ENCODE peak calls at places on chromosomes 13 and 19, in four cellular contexts. One of them, this sample, is unnamed.

GRCh38 chr19:2207991-2208860 is 27.9 kb downstream of the PLEKHJ1 start:
- DNase-seq in HAP-1: peak
- DNase-seq in sigmoid colon: peak
- DNase-seq in fibroblast of pulmonary artery: peak
- DNase-seq in this sample: no peak

GRCh38 chr13:97211986-97212385 is 10.1 kb upstream of the MBNL2 start:
- DNase-seq in HAP-1: no peak
- DNase-seq in sigmoid colon: no peak
- DNase-seq in fibroblast of pulmonary artery: no peak
- DNase-seq in this sample: no peak

GRCh38 chr13:46373623-46374022 is 13.4 kb downstream of the RUBCNL start:
- DNase-seq in HAP-1: no peak
- DNase-seq in sigmoid colon: no peak
- DNase-seq in fibroblast of pulmonary artery: no peak
- DNase-seq in this sample: no peak

GRCh38 chr19:43610493-43610892 is 1.4 kb upstream of the SRRM5 start:
- DNase-seq in HAP-1: no peak
- DNase-seq in sigmoid colon: no peak
- DNase-seq in fibroblast of pulmonary artery: no peak
- DNase-seq in this sample: no peak

GRCh38 chr13:94342436-94343242 is 136.8 kb downstream of the DCT start:
- DNase-seq in HAP-1: no peak
- DNase-seq in sigmoid colon: no peak
- DNase-seq in fibroblast of pulmonary artery: no peak
- DNase-seq in this sample: no peak

GRCh38 chr13:74114641-74115040 is 19.6 kb downstream of the KLF12 start:
- DNase-seq in HAP-1: no peak
- DNase-seq in sigmoid colon: no peak
- DNase-seq in fibroblast of pulmonary artery: no peak
- DNase-seq in this sample: no peak

GRCh38 chr19:2661615-2662014 is 40.9 kb downstream of the GNG7 start:
- DNase-seq in HAP-1: peak
- DNase-seq in sigmoid colon: no peak
- DNase-seq in fibroblast of pulmonary artery: no peak
- DNase-seq in this sample: no peak

GRCh38 chr13:25232937-25233515 is 54.3 kb downstream of the MTMR6 start:
- DNase-seq in HAP-1: no peak
- DNase-seq in sigmoid colon: no peak
- DNase-seq in fibroblast of pulmonary artery: peak
- DNase-seq in this sample: peak

GRCh38 chr13:99589575-99589974 is 88.3 kb downstream of the TM9SF2 start:
- DNase-seq in HAP-1: no peak
- DNase-seq in sigmoid colon: no peak
- DNase-seq in fibroblast of pulmonary artery: no peak
- DNase-seq in this sample: no peak

GRCh38 chr13:114101831-114102520 is 30.4 kb downstream of the RASA3 start:
- DNase-seq in HAP-1: no peak
- DNase-seq in sigmoid colon: peak
- DNase-seq in fibroblast of pulmonary artery: no peak
- DNase-seq in this sample: no peak

GRCh38 chr19:17424743-17425365 is 5.0 kb downstream of the MVB12A start:
- DNase-seq in HAP-1: peak
- DNase-seq in sigmoid colon: no peak
- DNase-seq in fibroblast of pulmonary artery: peak
- DNase-seq in this sample: peak

GRCh38 chr13:71368301-71368700 is 498.7 kb downstream of the DACH1 start:
- DNase-seq in HAP-1: no peak
- DNase-seq in sigmoid colon: no peak
- DNase-seq in fibroblast of pulmonary artery: no peak
- DNase-seq in this sample: no peak

GRCh38 chr13:93775507-93776108 is 549.0 kb downstream of the GPC6 start:
- DNase-seq in HAP-1: no peak
- DNase-seq in sigmoid colon: no peak
- DNase-seq in fibroblast of pulmonary artery: peak
- DNase-seq in this sample: no peak

GRCh38 chr13:25783480-25784081 is 268.2 kb downstream of the SHISA2 start:
- DNase-seq in HAP-1: no peak
- DNase-seq in sigmoid colon: no peak
- DNase-seq in fibroblast of pulmonary artery: no peak
- DNase-seq in this sample: no peak

GRCh38 chr13:37381502-37381901 is 217.1 kb downstream of the POSTN start:
- DNase-seq in HAP-1: no peak
- DNase-seq in sigmoid colon: no peak
- DNase-seq in fibroblast of pulmonary artery: no peak
- DNase-seq in this sample: no peak

GRCh38 chr13:113653264-113654174 is 4.5 kb downstream of the ATP4B start:
- DNase-seq in HAP-1: no peak
- DNase-seq in sigmoid colon: peak
- DNase-seq in fibroblast of pulmonary artery: no peak
- DNase-seq in this sample: peak

GRCh38 chr19:35992902-35993765 is 1.9 kb upstream of the SDHAF1 start:
- DNase-seq in HAP-1: no peak
- DNase-seq in sigmoid colon: no peak
- DNase-seq in fibroblast of pulmonary artery: no peak
- DNase-seq in this sample: no peak

GRCh38 chr13:113547248-113547971 is 37.1 kb upstream of the TFDP1 start:
- DNase-seq in HAP-1: peak
- DNase-seq in sigmoid colon: no peak
- DNase-seq in fibroblast of pulmonary artery: peak
- DNase-seq in this sample: peak

GRCh38 chr19:12940897-12941296 is 2.5 kb downstream of the CALR start:
- DNase-seq in HAP-1: no peak
- DNase-seq in sigmoid colon: no peak
- DNase-seq in fibroblast of pulmonary artery: no peak
- DNase-seq in this sample: no peak
- H3K4me3 ChIP-seq in HAP-1: no peak
- H3K4me3 ChIP-seq in sigmoid colon: no peak
- H3K4me3 ChIP-seq in fibroblast of pulmonary artery: peak
- H3K4me3 ChIP-seq in this sample: no peak

GRCh38 chr13:44104969-44105368 is 225.3 kb downstream of the LACC1 start:
- DNase-seq in HAP-1: no peak
- DNase-seq in sigmoid colon: no peak
- DNase-seq in fibroblast of pulmonary artery: no peak
- DNase-seq in this sample: no peak
- H3K4me3 ChIP-seq in HAP-1: no peak
- H3K4me3 ChIP-seq in sigmoid colon: no peak
- H3K4me3 ChIP-seq in fibroblast of pulmonary artery: no peak
- H3K4me3 ChIP-seq in this sample: no peak

GRCh38 chr13:67228909-67229308 is 1.2 kb downstream of the PCDH9 start:
- DNase-seq in HAP-1: no peak
- DNase-seq in sigmoid colon: no peak
- DNase-seq in fibroblast of pulmonary artery: peak
- DNase-seq in this sample: no peak

GRCh38 chr13:67227131-67227983 is 2.8 kb downstream of the PCDH9 start:
- DNase-seq in HAP-1: no peak
- DNase-seq in sigmoid colon: no peak
- DNase-seq in fibroblast of pulmonary artery: no peak
- DNase-seq in this sample: no peak

GRCh38 chr13:67225252-67226159 is 4.6 kb downstream of the PCDH9 start:
- DNase-seq in HAP-1: no peak
- DNase-seq in sigmoid colon: no peak
- DNase-seq in fibroblast of pulmonary artery: no peak
- DNase-seq in this sample: no peak

GRCh38 chr13:67228031-67228430 is 2.1 kb downstream of the PCDH9 start:
- DNase-seq in HAP-1: no peak
- DNase-seq in sigmoid colon: no peak
- DNase-seq in fibroblast of pulmonary artery: no peak
- DNase-seq in this sample: no peak

DNA sequence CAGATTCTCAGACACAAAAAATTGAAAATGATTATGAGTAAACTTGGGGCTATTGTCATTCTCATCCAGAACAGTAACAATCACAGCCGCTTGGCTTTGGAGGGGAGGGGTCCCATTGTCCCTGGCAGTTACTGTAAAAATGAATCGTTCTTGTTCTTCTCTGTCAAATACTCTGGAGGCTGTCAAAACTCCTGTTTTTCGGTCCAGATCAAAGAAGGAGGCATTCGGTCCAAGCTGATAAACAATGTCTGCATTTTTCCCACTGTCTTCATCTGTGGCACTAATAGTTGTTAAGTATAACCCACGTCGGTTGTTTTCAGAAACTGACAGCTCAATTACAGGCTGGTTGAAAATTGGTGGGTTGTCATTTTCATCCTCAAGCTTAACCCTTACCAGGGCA is 3.5 kb downstream of the PCDH9 start:
- DNase-seq in HAP-1: no peak
- DNase-seq in sigmoid colon: no peak
- DNase-seq in fibroblast of pulmonary artery: no peak
- DNase-seq in this sample: no peak
- H3K4me3 ChIP-seq in HAP-1: no peak
- H3K4me3 ChIP-seq in sigmoid colon: no peak
- H3K4me3 ChIP-seq in fibroblast of pulmonary artery: no peak
- H3K4me3 ChIP-seq in this sample: no peak

GRCh38 chr19:55265723-55266386 is 7.0 kb upstream of the PPP6R1 start:
- DNase-seq in HAP-1: no peak
- DNase-seq in sigmoid colon: no peak
- DNase-seq in fibroblast of pulmonary artery: no peak
- DNase-seq in this sample: no peak
- H3K4me3 ChIP-seq in HAP-1: no peak
- H3K4me3 ChIP-seq in sigmoid colon: no peak
- H3K4me3 ChIP-seq in fibroblast of pulmonary artery: no peak
- H3K4me3 ChIP-seq in this sample: no peak

GRCh38 chr13:32530841-32531253 is 7.7 kb downstream of the N4BP2L2 start:
- DNase-seq in HAP-1: no peak
- DNase-seq in sigmoid colon: no peak
- DNase-seq in fibroblast of pulmonary artery: peak
- DNase-seq in this sample: no peak
- H3K4me3 ChIP-seq in HAP-1: no peak
- H3K4me3 ChIP-seq in sigmoid colon: peak
- H3K4me3 ChIP-seq in fibroblast of pulmonary artery: peak
- H3K4me3 ChIP-seq in this sample: no peak

GRCh38 chr13:48403151-48403631 is 9.7 kb downstream of the LPAR6 start:
- DNase-seq in HAP-1: no peak
- DNase-seq in sigmoid colon: no peak
- DNase-seq in fibroblast of pulmonary artery: peak
- DNase-seq in this sample: no peak
- H3K4me3 ChIP-seq in HAP-1: no peak
- H3K4me3 ChIP-seq in sigmoid colon: peak
- H3K4me3 ChIP-seq in fibroblast of pulmonary artery: peak
- H3K4me3 ChIP-seq in this sample: no peak

DNA sequence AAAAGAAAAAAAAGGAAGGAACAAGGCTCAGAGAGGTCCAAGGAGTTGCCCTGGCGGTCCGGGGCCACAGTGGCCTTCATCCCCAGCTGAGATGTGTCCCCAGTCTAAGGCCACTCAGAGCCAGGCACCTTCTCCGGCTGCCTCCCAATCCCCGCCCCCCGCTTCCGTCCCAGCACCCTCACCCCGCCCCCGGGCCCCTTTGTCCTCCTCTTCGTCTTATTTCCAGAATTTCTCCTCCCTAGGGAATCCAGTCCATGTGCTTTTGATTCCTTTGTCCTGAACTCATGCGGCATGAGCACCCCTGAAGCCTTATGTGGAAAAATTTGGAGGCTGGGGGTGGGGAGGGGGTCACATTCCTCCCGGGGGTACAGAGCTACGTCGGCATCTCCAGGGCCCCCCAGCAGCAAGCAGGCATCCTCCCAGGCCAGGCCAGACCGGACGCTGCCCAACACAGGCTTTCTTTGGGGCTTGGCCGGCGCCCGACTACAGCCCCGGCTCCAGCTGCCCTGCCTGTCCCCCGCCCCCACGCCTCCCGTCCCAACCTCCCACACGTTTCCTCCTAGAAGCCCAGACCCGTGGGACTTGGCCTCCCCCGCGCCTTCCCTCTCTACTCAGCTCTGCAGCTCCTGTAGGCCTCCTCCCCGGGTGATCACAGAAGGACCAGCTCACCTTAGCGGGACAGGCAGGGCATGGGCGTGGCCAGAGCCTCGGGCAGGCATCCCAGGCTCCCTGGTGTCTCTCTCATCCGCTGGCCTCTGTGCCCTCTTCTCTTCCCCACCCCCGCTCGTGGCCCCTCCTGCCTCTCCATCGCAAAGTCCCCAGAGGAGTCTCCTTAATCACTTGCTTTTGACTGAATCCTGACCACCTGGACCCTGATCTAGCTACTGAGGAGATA is 17.8 kb upstream of the ADGRE5 start:
- DNase-seq in HAP-1: peak
- DNase-seq in sigmoid colon: peak
- DNase-seq in fibroblast of pulmonary artery: peak
- DNase-seq in this sample: peak
- H3K4me3 ChIP-seq in HAP-1: peak
- H3K4me3 ChIP-seq in sigmoid colon: peak
- H3K4me3 ChIP-seq in fibroblast of pulmonary artery: peak
- H3K4me3 ChIP-seq in this sample: peak

DNA sequence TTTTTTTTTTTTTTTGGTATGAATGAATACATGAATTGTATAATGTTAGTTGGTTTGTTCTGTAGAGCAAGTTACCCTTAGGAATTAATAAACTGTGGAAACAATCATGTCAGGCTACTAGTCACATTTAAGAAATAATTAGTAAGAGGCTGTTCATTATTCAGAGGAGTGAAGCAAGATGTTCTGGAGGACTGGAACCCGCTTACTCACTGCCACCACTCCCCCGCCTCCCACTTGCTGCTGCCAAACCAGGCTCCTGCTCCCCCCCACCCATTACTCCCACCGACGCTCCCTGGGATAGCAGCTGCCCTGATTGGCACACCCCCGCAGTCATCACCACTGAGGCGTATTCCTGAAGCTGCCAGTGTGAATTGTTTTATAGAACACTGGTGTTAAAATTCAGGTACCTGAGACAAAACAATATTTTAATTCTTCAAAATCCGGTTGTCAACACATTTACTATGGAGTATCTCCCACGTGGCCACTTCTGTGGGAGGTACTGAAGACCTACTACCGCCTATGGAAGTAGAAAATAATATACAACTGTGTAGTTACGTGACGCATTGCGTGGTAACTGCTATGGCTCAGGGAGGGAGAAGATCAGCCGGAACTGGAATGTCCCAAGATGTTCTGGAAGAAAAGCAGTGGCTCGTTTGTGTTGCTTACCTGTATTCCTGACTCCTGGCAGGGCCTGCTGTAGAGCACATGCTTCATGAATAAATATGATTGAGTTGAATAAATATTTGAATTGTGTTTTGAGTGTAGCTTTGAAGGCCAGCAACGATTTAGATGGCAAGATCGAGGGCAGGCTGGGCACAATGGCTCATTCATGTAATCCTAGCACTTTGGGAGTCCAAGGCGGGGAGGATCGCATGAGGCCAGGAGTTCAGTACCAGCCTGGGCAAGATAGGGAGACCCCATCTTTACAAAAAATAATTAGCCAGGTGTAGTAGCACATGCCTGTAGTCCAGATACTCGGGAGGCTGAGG is 1.7 kb downstream of the DPY19L3 start:
- DNase-seq in HAP-1: no peak
- DNase-seq in sigmoid colon: peak
- DNase-seq in fibroblast of pulmonary artery: peak
- DNase-seq in this sample: peak
- H3K4me3 ChIP-seq in HAP-1: peak
- H3K4me3 ChIP-seq in sigmoid colon: no peak
- H3K4me3 ChIP-seq in fibroblast of pulmonary artery: peak
- H3K4me3 ChIP-seq in this sample: no peak

GRCh38 chr19:1155352-1156304 is 18.4 kb downstream of the SBNO2 start:
- DNase-seq in HAP-1: no peak
- DNase-seq in sigmoid colon: no peak
- DNase-seq in fibroblast of pulmonary artery: peak
- DNase-seq in this sample: no peak
- H3K4me3 ChIP-seq in HAP-1: no peak
- H3K4me3 ChIP-seq in sigmoid colon: peak
- H3K4me3 ChIP-seq in fibroblast of pulmonary artery: peak
- H3K4me3 ChIP-seq in this sample: no peak